ENCODE peak calls at places on chromosomes 11 and 22, in ten cellular contexts. A, V, W, Q, M, B, H, I, Z and D are unnamed samples.

GRCh38 chr22:20873215-20873614 is 14.4 kb downstream of the SNAP29 start:
- DNase-seq in A (no peak), V (no peak), W (no peak), Q (no peak), M (no peak), B (no peak), H (no peak), I (no peak), Z (no peak), D (no peak)

GRCh38 chr11:83558281-83558680 is 272.1 kb upstream of the CCDC90B start:
- DNase-seq in A (no peak), V (no peak), W (no peak), Q (no peak), M (no peak), B (no peak), H (no peak), I (no peak), Z (no peak), D (no peak)

GRCh38 chr22:50621948-50622722 is 5.8 kb downstream of the ARSA start:
- DNase-seq in A (no peak), V (no peak), W (no peak), Q (no peak), M (no peak), B (peak), H (peak), I (no peak), Z (no peak), D (peak)

GRCh38 chr11:27089746-27090145 is 49.1 kb downstream of the BBOX1 start:
- DNase-seq in A (no peak), V (no peak), W (no peak), Q (no peak), M (no peak), B (no peak), H (no peak), I (no peak), Z (no peak), D (peak)

GRCh38 chr22:38924197-38924952 is 33.0 kb upstream of the APOBEC3A start:
- DNase-seq in A (peak), V (no peak), W (peak), Q (peak), M (peak), B (no peak), H (no peak), I (peak), Z (peak), D (peak)

GRCh38 chr11:128492903-128493569 is 94.3 kb downstream of the ETS1 start:
- DNase-seq in A (no peak), V (no peak), W (no peak), Q (no peak), M (no peak), B (no peak), H (peak), I (no peak), Z (no peak), D (no peak)

GRCh38 chr11:36600155-36600554 is 2.1 kb upstream of the RAG2 start:
- DNase-seq in A (no peak), V (no peak), W (no peak), Q (no peak), M (no peak), B (no peak), H (no peak), I (no peak), Z (no peak), D (no peak)

GRCh38 chr22:19784396-19785175 is 24.0 kb downstream of the TBX1 start:
- DNase-seq in A (no peak), V (peak), W (no peak), Q (no peak), M (no peak), B (no peak), H (no peak), I (no peak), Z (no peak), D (no peak)

GRCh38 chr22:38273135-38273761 is 438 bp upstream of the TMEM184B start:
- DNase-seq in A (no peak), V (no peak), W (no peak), Q (no peak), M (no peak), B (no peak), H (no peak), I (no peak), Z (no peak), D (no peak)

GRCh38 chr11:6583584-6583983 is 19.8 kb downstream of the RRP8 start:
- DNase-seq in A (no peak), V (no peak), W (no peak), Q (no peak), M (no peak), B (no peak), H (no peak), I (no peak), Z (no peak), D (no peak)
- H3K4me3 ChIP-seq in A (no peak), V (no peak), W (no peak), Q (no peak), M (no peak), B (no peak), H (no peak), I (no peak), Z (no peak), D (no peak)

DNA sequence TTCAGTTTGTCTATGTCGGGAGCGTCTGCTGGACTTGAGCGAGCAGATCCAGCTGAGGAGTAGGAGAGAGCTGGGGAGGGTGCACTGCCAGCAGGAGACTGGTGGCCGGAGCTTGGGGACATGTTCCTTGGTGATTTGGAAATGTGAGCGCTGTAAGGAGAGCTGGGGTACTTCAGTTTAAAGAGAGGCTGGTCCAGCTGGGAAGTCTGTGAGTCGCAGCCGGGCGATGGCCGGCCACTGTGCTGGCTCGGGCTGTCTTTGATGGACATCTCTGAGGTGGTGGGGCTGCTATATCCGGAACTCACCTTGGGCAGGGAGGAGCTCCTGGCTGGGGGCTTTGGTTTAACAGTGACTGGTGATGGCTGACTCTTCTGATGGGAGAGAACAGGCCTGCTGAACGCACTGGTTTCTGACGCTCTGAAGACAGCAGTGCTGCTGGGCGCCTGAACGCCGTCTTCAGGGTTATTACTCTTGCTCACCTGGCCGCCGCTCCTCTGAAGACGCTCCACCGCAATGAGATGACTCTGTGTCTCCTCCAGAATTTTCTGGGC is 63.6 kb upstream of the PITPNB start:
- DNase-seq in A (no peak), V (no peak), W (no peak), Q (no peak), M (no peak), B (no peak), H (no peak), I (no peak), Z (no peak), D (no peak)
- TF ChIP-seq CTCF in A (no peak), V (no peak), W (no peak), Q (no peak), M (no peak), B (no peak), H (no peak), I (no peak), Z (no peak), D (no peak)

GRCh38 chr11:63536669-63537292 is at the start of gene PLAAT4:
- DNase-seq in A (no peak), V (no peak), W (peak), Q (peak), M (peak), B (no peak), H (peak), I (peak), Z (no peak), D (no peak)

GRCh38 chr11:63534895-63535461 is 1.6 kb upstream of the PLAAT4 start:
- DNase-seq in A (no peak), V (no peak), W (no peak), Q (no peak), M (no peak), B (no peak), H (peak), I (no peak), Z (no peak), D (no peak)

GRCh38 chr11:63534076-63534475 is 2.5 kb upstream of the PLAAT4 start:
- DNase-seq in A (no peak), V (no peak), W (no peak), Q (no peak), M (no peak), B (no peak), H (no peak), I (no peak), Z (no peak), D (no peak)

GRCh38 chr11:63535734-63536133 is 874 bp upstream of the PLAAT4 start:
- DNase-seq in A (no peak), V (no peak), W (no peak), Q (no peak), M (no peak), B (peak), H (peak), I (no peak), Z (no peak), D (no peak)

DNA sequence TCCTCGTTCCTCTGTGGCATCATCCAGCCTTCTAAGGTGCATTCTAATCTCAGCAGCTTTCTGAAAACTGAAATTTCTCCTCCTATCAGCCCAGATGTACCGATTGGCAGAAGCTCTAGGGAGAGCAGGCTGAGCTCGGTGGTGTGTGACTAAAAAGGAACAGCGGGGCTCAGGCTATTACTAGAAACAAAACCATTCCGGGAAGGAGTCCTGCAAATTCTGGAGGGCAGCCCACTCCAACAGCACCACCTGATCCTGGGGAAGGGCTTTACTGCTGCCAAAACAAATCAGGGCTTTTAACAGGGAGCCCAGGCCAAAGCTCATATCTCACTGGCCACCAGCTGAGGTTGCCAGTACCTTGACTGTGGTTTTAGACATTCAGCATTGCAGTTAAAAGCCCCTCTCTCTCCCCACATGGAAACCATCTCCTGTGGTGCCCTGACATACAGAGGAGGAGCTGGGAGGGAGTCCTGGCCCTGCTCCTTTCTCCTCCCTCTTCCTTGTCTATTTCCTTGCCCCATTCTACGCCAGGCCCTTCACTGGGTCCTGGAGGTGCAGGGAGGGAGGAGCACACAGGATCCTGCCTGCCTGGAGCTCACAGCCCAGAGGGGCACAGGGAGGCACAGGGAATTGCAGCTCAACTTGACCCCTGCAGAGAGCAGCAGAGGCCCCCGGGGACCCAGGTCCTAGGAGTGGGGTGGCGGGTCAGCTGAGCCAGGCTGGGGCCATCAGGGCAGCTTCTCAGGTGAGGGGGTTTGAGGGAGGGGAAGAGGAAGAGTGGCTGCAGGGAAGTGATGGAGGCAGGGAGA is 889 bp downstream of the PLAAT4 start:
- DNase-seq in A (no peak), V (peak), W (peak), Q (no peak), M (peak), B (no peak), H (no peak), I (peak), Z (no peak), D (no peak)
- H3K4me3 ChIP-seq in A (no peak), V (peak), W (peak), Q (peak), M (peak), B (no peak), H (no peak), I (peak), Z (peak), D (no peak)

GRCh38 chr22:26502688-26503561 is 9.3 kb downstream of the TFIP11 start:
- DNase-seq in A (peak), V (no peak), W (no peak), Q (peak), M (no peak), B (peak), H (peak), I (no peak), Z (no peak), D (peak)
- TF ChIP-seq CTCF in A (peak), V (peak), W (peak), Q (peak), M (no peak), B (peak), H (peak), I (peak), Z (peak), D (peak)

DNA sequence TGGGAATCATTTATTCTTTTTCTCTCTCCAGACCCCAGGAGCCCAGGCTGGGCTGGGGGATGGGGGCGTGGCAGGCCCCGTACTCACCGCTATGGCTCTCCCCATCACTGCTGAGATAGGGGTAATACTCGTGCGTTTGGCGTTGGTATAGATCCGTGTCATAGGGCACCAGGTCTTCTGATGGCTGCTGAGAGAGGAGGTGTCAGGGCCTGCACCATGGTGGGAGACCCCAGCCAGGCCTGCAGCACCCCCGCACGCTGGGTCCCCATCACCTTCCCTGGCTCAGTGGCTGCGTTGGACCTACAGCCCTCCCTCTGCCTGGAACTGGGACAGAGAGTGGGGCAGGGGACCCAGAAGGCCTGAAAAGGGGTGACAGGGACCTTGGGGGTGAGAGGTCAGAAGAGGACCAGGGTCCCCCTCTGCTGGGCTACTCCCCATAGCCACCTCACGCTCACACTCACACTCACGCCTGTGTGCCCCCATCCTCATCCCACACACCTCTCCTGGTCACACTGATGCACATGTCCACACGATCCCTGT is 2.7 kb downstream of the SPI1 start:
- DNase-seq in A (no peak), V (no peak), W (no peak), Q (no peak), M (no peak), B (no peak), H (no peak), I (no peak), Z (no peak), D (no peak)
- H3K4me3 ChIP-seq in A (no peak), V (peak), W (no peak), Q (no peak), M (peak), B (peak), H (peak), I (no peak), Z (no peak), D (no peak)

DNA sequence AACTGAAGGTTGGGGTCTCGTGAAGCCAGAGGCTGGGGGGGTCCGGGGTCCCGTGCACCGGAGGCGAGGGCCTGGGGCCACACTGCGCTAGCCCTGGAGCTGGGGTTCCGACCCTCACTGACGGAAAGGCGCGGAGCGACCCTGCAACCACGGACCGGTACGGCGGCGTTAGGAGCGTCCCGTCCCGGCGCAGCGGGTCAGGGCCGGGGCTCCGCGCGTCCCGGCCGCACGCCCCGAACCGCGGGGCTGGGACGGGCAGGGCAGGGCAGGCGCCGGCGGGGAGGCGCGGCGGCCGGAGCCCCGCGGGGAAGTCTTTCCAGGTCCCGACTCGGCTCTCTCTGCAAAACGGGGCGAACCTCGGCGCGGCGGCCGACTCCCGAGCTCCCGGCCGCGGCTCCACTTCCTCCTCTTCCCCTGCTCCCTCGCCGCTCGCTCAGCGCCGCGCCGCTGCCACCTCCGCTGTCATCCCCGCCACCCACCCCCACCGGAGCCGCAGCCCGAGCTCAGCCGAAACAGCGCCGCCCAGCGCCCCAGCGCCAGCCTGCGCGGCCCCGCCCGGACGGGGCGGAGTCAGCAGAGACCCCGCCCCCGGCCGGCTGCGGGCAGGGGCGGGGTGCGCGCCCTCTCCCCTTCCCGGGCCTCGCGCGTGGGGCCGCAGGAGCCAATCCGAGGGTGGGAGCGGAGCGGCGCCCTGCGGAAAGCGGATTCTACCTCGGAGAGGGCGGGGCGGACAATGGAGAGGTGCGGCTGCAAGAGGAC is at the start of gene GDPD5:
- DNase-seq in A (peak), V (peak), W (peak), Q (peak), M (peak), B (peak), H (peak), I (peak), Z (no peak), D (peak)
- TF ChIP-seq CTCF in A (peak), V (peak), W (peak), Q (peak), M (peak), B (no peak), H (peak), I (peak), Z (peak), D (peak)

GRCh38 chr11:68012044-68012842 is 2.1 kb downstream of the ALDH3B1 start:
- DNase-seq in A (peak), V (no peak), W (no peak), Q (no peak), M (no peak), B (peak), H (no peak), I (no peak), Z (no peak), D (no peak)
- H3K4me3 ChIP-seq in A (peak), V (no peak), W (no peak), Q (no peak), M (no peak), B (peak), H (no peak), I (no peak), Z (no peak), D (no peak)

GRCh38 chr11:123430736-123431356 is 777 bp downstream of the GRAMD1B start:
- DNase-seq in A (peak), V (peak), W (no peak), Q (peak), M (peak), B (peak), H (peak), I (peak), Z (no peak), D (peak)
- TF ChIP-seq CTCF in A (no peak), V (no peak), W (no peak), Q (peak), M (no peak), B (no peak), H (peak), I (no peak), Z (no peak), D (no peak)

GRCh38 chr11:61972796-61973602 is 5.6 kb upstream of the FTH1 start:
- DNase-seq in A (peak), V (no peak), W (peak), Q (no peak), M (peak), B (no peak), H (no peak), I (no peak), Z (no peak), D (peak)

GRCh38 chr11:61971177-61972111 is 4.0 kb upstream of the FTH1 start:
- DNase-seq in A (peak), V (peak), W (peak), Q (peak), M (peak), B (peak), H (peak), I (peak), Z (peak), D (peak)

GRCh38 chr11:61973603-61974162 is 6.2 kb upstream of the FTH1 start:
- DNase-seq in A (no peak), V (no peak), W (no peak), Q (no peak), M (peak), B (no peak), H (no peak), I (no peak), Z (no peak), D (peak)

GRCh38 chr11:61969838-61970452 is 2.5 kb upstream of the FTH1 start:
- DNase-seq in A (peak), V (no peak), W (peak), Q (peak), M (no peak), B (peak), H (peak), I (no peak), Z (no peak), D (peak)

GRCh38 chr11:61972112-61972795 is 4.8 kb upstream of the FTH1 start:
- DNase-seq in A (no peak), V (no peak), W (no peak), Q (no peak), M (peak), B (no peak), H (peak), I (no peak), Z (no peak), D (no peak)
- H3K4me3 ChIP-seq in A (peak), V (peak), W (no peak), Q (no peak), M (peak), B (no peak), H (peak), I (no peak), Z (no peak), D (no peak)

GRCh38 chr11:124793466-124794278 is 6.5 kb downstream of the MSANTD2 start:
- DNase-seq in A (peak), V (no peak), W (peak), Q (peak), M (no peak), B (peak), H (peak), I (no peak), Z (no peak), D (peak)
- TF ChIP-seq CTCF in A (peak), V (peak), W (peak), Q (peak), M (peak), B (peak), H (peak), I (peak), Z (peak), D (peak)